ENCODE peak calls at places on chromosomes 1 and 21, in ten cellular contexts. One of them, this sample, is unnamed.

GRCh38 chr21:17733209-17733608 is 85.9 kb downstream of the C21orf91 start:
- DNase-seq in kidney: no peak
- DNase-seq in mesenchymal stem cell: no peak
- DNase-seq in lower lobe of right lung: no peak
- DNase-seq in fibroblast of lung: no peak
- DNase-seq in thoracic aorta: no peak
- DNase-seq in K562: no peak
- DNase-seq in CD8-positive, alpha-beta T cell: no peak
- DNase-seq in upper lobe of right lung: no peak
- DNase-seq in GM23248: no peak
- DNase-seq in this sample: no peak

GRCh38 chr1:181396171-181396670 is 87.1 kb upstream of the CACNA1E start:
- DNase-seq in kidney: no peak
- DNase-seq in mesenchymal stem cell: no peak
- DNase-seq in lower lobe of right lung: no peak
- DNase-seq in fibroblast of lung: no peak
- DNase-seq in thoracic aorta: no peak
- DNase-seq in K562: no peak
- DNase-seq in CD8-positive, alpha-beta T cell: peak
- DNase-seq in upper lobe of right lung: no peak
- DNase-seq in GM23248: no peak
- DNase-seq in this sample: peak

GRCh38 chr1:222240536-222241181 is 307.2 kb downstream of the HHIPL2 start:
- DNase-seq in kidney: no peak
- DNase-seq in mesenchymal stem cell: peak
- DNase-seq in lower lobe of right lung: no peak
- DNase-seq in fibroblast of lung: peak
- DNase-seq in thoracic aorta: no peak
- DNase-seq in K562: no peak
- DNase-seq in CD8-positive, alpha-beta T cell: no peak
- DNase-seq in upper lobe of right lung: no peak
- DNase-seq in GM23248: peak
- DNase-seq in this sample: no peak

GRCh38 chr1:110533230-110533629 is 14.3 kb upstream of the KCNA10 start:
- DNase-seq in kidney: no peak
- DNase-seq in mesenchymal stem cell: no peak
- DNase-seq in lower lobe of right lung: no peak
- DNase-seq in fibroblast of lung: no peak
- DNase-seq in thoracic aorta: no peak
- DNase-seq in K562: no peak
- DNase-seq in CD8-positive, alpha-beta T cell: no peak
- DNase-seq in upper lobe of right lung: no peak
- DNase-seq in GM23248: no peak
- DNase-seq in this sample: no peak

GRCh38 chr1:109595540-109595939 is 23.9 kb downstream of the GNAT2 start:
- DNase-seq in kidney: no peak
- DNase-seq in mesenchymal stem cell: peak
- DNase-seq in lower lobe of right lung: no peak
- DNase-seq in fibroblast of lung: peak
- DNase-seq in thoracic aorta: no peak
- DNase-seq in K562: no peak
- DNase-seq in CD8-positive, alpha-beta T cell: no peak
- DNase-seq in upper lobe of right lung: no peak
- DNase-seq in GM23248: peak
- DNase-seq in this sample: no peak

GRCh38 chr1:32246888-32247273 is at the start of gene FAM167B:
- DNase-seq in kidney: peak
- DNase-seq in mesenchymal stem cell: no peak
- DNase-seq in lower lobe of right lung: no peak
- DNase-seq in fibroblast of lung: peak
- DNase-seq in thoracic aorta: no peak
- DNase-seq in K562: no peak
- DNase-seq in CD8-positive, alpha-beta T cell: no peak
- DNase-seq in upper lobe of right lung: no peak
- DNase-seq in GM23248: peak
- DNase-seq in this sample: no peak

GRCh38 chr21:25898671-25899070 is 163.9 kb downstream of the GABPA start:
- DNase-seq in kidney: no peak
- DNase-seq in mesenchymal stem cell: no peak
- DNase-seq in lower lobe of right lung: no peak
- DNase-seq in fibroblast of lung: no peak
- DNase-seq in thoracic aorta: no peak
- DNase-seq in K562: no peak
- DNase-seq in CD8-positive, alpha-beta T cell: no peak
- DNase-seq in upper lobe of right lung: no peak
- DNase-seq in GM23248: peak
- DNase-seq in this sample: no peak

GRCh38 chr21:39037807-39038405 is 145.3 kb downstream of the PSMG1 start:
- DNase-seq in kidney: no peak
- DNase-seq in mesenchymal stem cell: peak
- DNase-seq in lower lobe of right lung: no peak
- DNase-seq in fibroblast of lung: no peak
- DNase-seq in thoracic aorta: no peak
- DNase-seq in K562: peak
- DNase-seq in CD8-positive, alpha-beta T cell: no peak
- DNase-seq in upper lobe of right lung: no peak
- DNase-seq in GM23248: no peak
- DNase-seq in this sample: no peak

GRCh38 chr1:117339866-117340357 is 27.3 kb upstream of the MAN1A2 start:
- DNase-seq in kidney: no peak
- DNase-seq in mesenchymal stem cell: peak
- DNase-seq in lower lobe of right lung: no peak
- DNase-seq in fibroblast of lung: peak
- DNase-seq in thoracic aorta: no peak
- DNase-seq in K562: peak
- DNase-seq in CD8-positive, alpha-beta T cell: no peak
- DNase-seq in upper lobe of right lung: no peak
- DNase-seq in GM23248: peak
- DNase-seq in this sample: no peak

GRCh38 chr1:206905295-206906164 is 8.3 kb downstream of the IL24 start:
- DNase-seq in kidney: no peak
- DNase-seq in mesenchymal stem cell: peak
- DNase-seq in lower lobe of right lung: no peak
- DNase-seq in fibroblast of lung: peak
- DNase-seq in thoracic aorta: no peak
- DNase-seq in K562: no peak
- DNase-seq in CD8-positive, alpha-beta T cell: peak
- DNase-seq in upper lobe of right lung: no peak
- DNase-seq in GM23248: peak
- DNase-seq in this sample: no peak

GRCh38 chr1:52955129-52955970 is 28.3 kb downstream of the SCP2 start:
- DNase-seq in kidney: no peak
- DNase-seq in mesenchymal stem cell: peak
- DNase-seq in lower lobe of right lung: no peak
- DNase-seq in fibroblast of lung: peak
- DNase-seq in thoracic aorta: no peak
- DNase-seq in K562: no peak
- DNase-seq in CD8-positive, alpha-beta T cell: no peak
- DNase-seq in upper lobe of right lung: no peak
- DNase-seq in GM23248: peak
- DNase-seq in this sample: no peak

GRCh38 chr1:88973520-88974137 is 18.8 kb downstream of the KYAT3 start:
- DNase-seq in kidney: no peak
- DNase-seq in mesenchymal stem cell: peak
- DNase-seq in lower lobe of right lung: no peak
- DNase-seq in fibroblast of lung: peak
- DNase-seq in thoracic aorta: no peak
- DNase-seq in K562: peak
- DNase-seq in CD8-positive, alpha-beta T cell: no peak
- DNase-seq in upper lobe of right lung: no peak
- DNase-seq in GM23248: peak
- DNase-seq in this sample: no peak

GRCh38 chr1:11731719-11732283 is 4.1 kb upstream of the AGTRAP start:
- DNase-seq in kidney: peak
- DNase-seq in mesenchymal stem cell: peak
- DNase-seq in lower lobe of right lung: peak
- DNase-seq in fibroblast of lung: peak
- DNase-seq in thoracic aorta: no peak
- DNase-seq in K562: peak
- DNase-seq in CD8-positive, alpha-beta T cell: no peak
- DNase-seq in upper lobe of right lung: peak
- DNase-seq in GM23248: peak
- DNase-seq in this sample: peak

GRCh38 chr1:151314137-151314875 is 12.9 kb downstream of the PI4KB start:
- DNase-seq in kidney: peak
- DNase-seq in mesenchymal stem cell: peak
- DNase-seq in lower lobe of right lung: peak
- DNase-seq in fibroblast of lung: peak
- DNase-seq in thoracic aorta: peak
- DNase-seq in K562: no peak
- DNase-seq in CD8-positive, alpha-beta T cell: no peak
- DNase-seq in upper lobe of right lung: no peak
- DNase-seq in GM23248: peak
- DNase-seq in this sample: no peak

GRCh38 chr1:232515706-232516105 is 114.2 kb downstream of the SIPA1L2 start:
- DNase-seq in kidney: no peak
- DNase-seq in mesenchymal stem cell: no peak
- DNase-seq in lower lobe of right lung: no peak
- DNase-seq in fibroblast of lung: no peak
- DNase-seq in thoracic aorta: no peak
- DNase-seq in K562: no peak
- DNase-seq in CD8-positive, alpha-beta T cell: no peak
- DNase-seq in upper lobe of right lung: no peak
- DNase-seq in GM23248: no peak
- DNase-seq in this sample: no peak
- H3K27ac ChIP-seq in kidney: no peak
- H3K27ac ChIP-seq in mesenchymal stem cell: no peak
- H3K27ac ChIP-seq in lower lobe of right lung: no peak
- H3K27ac ChIP-seq in fibroblast of lung: no peak
- H3K27ac ChIP-seq in thoracic aorta: no peak
- H3K27ac ChIP-seq in K562: no peak
- H3K27ac ChIP-seq in CD8-positive, alpha-beta T cell: no peak
- H3K27ac ChIP-seq in upper lobe of right lung: no peak
- H3K27ac ChIP-seq in GM23248: no peak
- H3K27ac ChIP-seq in this sample: no peak

DNA sequence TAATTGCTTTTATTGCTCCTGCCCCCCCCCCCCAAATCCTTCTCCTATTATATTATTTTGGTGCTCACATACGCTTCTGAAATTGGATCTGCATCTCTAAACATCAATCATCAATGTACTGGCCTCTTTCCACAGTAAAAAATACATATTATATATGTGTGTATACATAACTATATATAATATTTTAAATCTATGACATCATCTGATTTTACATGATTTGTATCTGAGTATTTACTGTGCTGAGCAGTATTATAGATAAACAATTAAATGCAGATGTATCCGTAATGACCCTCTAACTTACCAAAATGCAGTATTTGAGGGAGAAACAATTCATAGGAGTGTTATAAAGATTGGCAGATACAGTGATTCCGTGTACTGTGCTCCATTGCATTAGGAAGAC is 832 bp downstream of the PLPPR4 start:
- DNase-seq in kidney: no peak
- DNase-seq in mesenchymal stem cell: no peak
- DNase-seq in lower lobe of right lung: no peak
- DNase-seq in fibroblast of lung: no peak
- DNase-seq in thoracic aorta: no peak
- DNase-seq in K562: no peak
- DNase-seq in CD8-positive, alpha-beta T cell: no peak
- DNase-seq in upper lobe of right lung: no peak
- DNase-seq in GM23248: no peak
- DNase-seq in this sample: no peak
- H3K27ac ChIP-seq in kidney: no peak
- H3K27ac ChIP-seq in mesenchymal stem cell: no peak
- H3K27ac ChIP-seq in lower lobe of right lung: no peak
- H3K27ac ChIP-seq in fibroblast of lung: no peak
- H3K27ac ChIP-seq in thoracic aorta: no peak
- H3K27ac ChIP-seq in K562: no peak
- H3K27ac ChIP-seq in CD8-positive, alpha-beta T cell: no peak
- H3K27ac ChIP-seq in upper lobe of right lung: no peak
- H3K27ac ChIP-seq in GM23248: no peak
- H3K27ac ChIP-seq in this sample: no peak

DNA sequence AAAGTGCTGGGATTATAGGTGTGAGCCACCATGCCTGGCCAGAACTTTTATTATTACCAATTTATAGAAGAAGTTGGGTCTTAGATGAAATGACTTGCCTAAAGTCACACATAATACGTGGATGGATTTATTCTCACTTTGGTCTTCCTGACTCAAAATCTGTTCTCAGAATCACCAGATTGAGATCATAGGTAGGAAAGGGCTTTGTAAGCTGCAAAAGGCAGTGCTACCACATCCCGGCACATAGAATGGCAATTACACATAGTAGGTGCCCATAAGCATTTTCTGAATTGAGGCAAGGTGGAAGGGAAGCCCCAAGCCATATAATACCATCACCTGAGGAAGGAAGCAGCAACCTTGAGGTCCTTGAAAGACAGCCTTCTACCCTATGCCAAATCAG is 8.2 kb upstream of the CAPZB start:
- DNase-seq in kidney: no peak
- DNase-seq in mesenchymal stem cell: no peak
- DNase-seq in lower lobe of right lung: no peak
- DNase-seq in fibroblast of lung: no peak
- DNase-seq in thoracic aorta: no peak
- DNase-seq in K562: no peak
- DNase-seq in CD8-positive, alpha-beta T cell: no peak
- DNase-seq in upper lobe of right lung: no peak
- DNase-seq in GM23248: no peak
- DNase-seq in this sample: no peak
- H3K27ac ChIP-seq in kidney: no peak
- H3K27ac ChIP-seq in mesenchymal stem cell: no peak
- H3K27ac ChIP-seq in lower lobe of right lung: no peak
- H3K27ac ChIP-seq in fibroblast of lung: no peak
- H3K27ac ChIP-seq in thoracic aorta: no peak
- H3K27ac ChIP-seq in K562: no peak
- H3K27ac ChIP-seq in CD8-positive, alpha-beta T cell: no peak
- H3K27ac ChIP-seq in upper lobe of right lung: no peak
- H3K27ac ChIP-seq in GM23248: no peak
- H3K27ac ChIP-seq in this sample: no peak

GRCh38 chr1:182662121-182662890 is 22.1 kb downstream of the RGS8 start:
- DNase-seq in kidney: no peak
- DNase-seq in mesenchymal stem cell: peak
- DNase-seq in lower lobe of right lung: no peak
- DNase-seq in fibroblast of lung: no peak
- DNase-seq in thoracic aorta: no peak
- DNase-seq in K562: no peak
- DNase-seq in CD8-positive, alpha-beta T cell: no peak
- DNase-seq in upper lobe of right lung: no peak
- DNase-seq in GM23248: no peak
- DNase-seq in this sample: no peak

GRCh38 chr1:182668633-182669032 is 15.8 kb downstream of the RGS8 start:
- DNase-seq in kidney: no peak
- DNase-seq in mesenchymal stem cell: no peak
- DNase-seq in lower lobe of right lung: no peak
- DNase-seq in fibroblast of lung: no peak
- DNase-seq in thoracic aorta: no peak
- DNase-seq in K562: no peak
- DNase-seq in CD8-positive, alpha-beta T cell: no peak
- DNase-seq in upper lobe of right lung: no peak
- DNase-seq in GM23248: no peak
- DNase-seq in this sample: no peak

GRCh38 chr1:182667848-182668505 is 16.4 kb downstream of the RGS8 start:
- DNase-seq in kidney: no peak
- DNase-seq in mesenchymal stem cell: no peak
- DNase-seq in lower lobe of right lung: no peak
- DNase-seq in fibroblast of lung: no peak
- DNase-seq in thoracic aorta: no peak
- DNase-seq in K562: no peak
- DNase-seq in CD8-positive, alpha-beta T cell: no peak
- DNase-seq in upper lobe of right lung: no peak
- DNase-seq in GM23248: no peak
- DNase-seq in this sample: no peak

GRCh38 chr1:182666736-182667135 is 17.7 kb downstream of the RGS8 start:
- DNase-seq in kidney: no peak
- DNase-seq in mesenchymal stem cell: peak
- DNase-seq in lower lobe of right lung: no peak
- DNase-seq in fibroblast of lung: no peak
- DNase-seq in thoracic aorta: no peak
- DNase-seq in K562: no peak
- DNase-seq in CD8-positive, alpha-beta T cell: no peak
- DNase-seq in upper lobe of right lung: no peak
- DNase-seq in GM23248: no peak
- DNase-seq in this sample: no peak

GRCh38 chr1:182664281-182664680 is 20.1 kb downstream of the RGS8 start:
- DNase-seq in kidney: no peak
- DNase-seq in mesenchymal stem cell: no peak
- DNase-seq in lower lobe of right lung: no peak
- DNase-seq in fibroblast of lung: no peak
- DNase-seq in thoracic aorta: no peak
- DNase-seq in K562: no peak
- DNase-seq in CD8-positive, alpha-beta T cell: no peak
- DNase-seq in upper lobe of right lung: no peak
- DNase-seq in GM23248: no peak
- DNase-seq in this sample: no peak
- H3K27ac ChIP-seq in kidney: no peak
- H3K27ac ChIP-seq in mesenchymal stem cell: no peak
- H3K27ac ChIP-seq in lower lobe of right lung: no peak
- H3K27ac ChIP-seq in fibroblast of lung: no peak
- H3K27ac ChIP-seq in thoracic aorta: no peak
- H3K27ac ChIP-seq in K562: no peak
- H3K27ac ChIP-seq in CD8-positive, alpha-beta T cell: no peak
- H3K27ac ChIP-seq in upper lobe of right lung: no peak
- H3K27ac ChIP-seq in GM23248: no peak
- H3K27ac ChIP-seq in this sample: no peak